ENCODE peak calls at places on chromosome X, in nine cellular contexts. J, R, X, Y, K, V, T, L and E are unnamed samples. For H3K9me3 and H3K4me1, the result is how much of the 10 kb centered on the place peaks cover.

GRCh38 chrX:23422912-23423311 is 88.3 kb downstream of the PTCHD1 start:
- DNase-seq in J (no peak), R (no peak), X (no peak), Y (no peak), K (no peak), V (no peak), T (no peak), L (no peak), E (no peak)

GRCh38 chrX:15751160-15751819 is 13.2 kb downstream of the CA5B start:
- DNase-seq in J (no peak), R (peak), X (no peak), Y (peak), K (no peak), V (no peak), T (no peak), L (no peak), E (no peak)

GRCh38 chrX:18574591-18574990 is 97.3 kb downstream of the RS1 start:
- DNase-seq in J (no peak), R (no peak), X (no peak), Y (peak), K (no peak), V (no peak), T (no peak), L (no peak), E (no peak)

GRCh38 chrX:111100191-111100590 is 4.2 kb downstream of the PAK3 start:
- DNase-seq in J (no peak), R (peak), X (no peak), Y (peak), K (no peak), V (no peak), T (no peak), L (no peak), E (no peak)

GRCh38 chrX:10104958-10105658 is 51.7 kb upstream of the CLCN4 start:
- DNase-seq in J (no peak), R (no peak), X (no peak), Y (no peak), K (no peak), V (no peak), T (no peak), L (no peak), E (no peak)

GRCh38 chrX:103464071-103464773 is 55.1 kb downstream of the RAB40A start:
- DNase-seq in J (no peak), R (peak), X (no peak), Y (peak), K (no peak), V (no peak), T (no peak), L (peak), E (no peak)

GRCh38 chrX:49058794-49059193 is at the start of gene CCDC120:
- DNase-seq in J (peak), R (no peak), X (peak), Y (no peak), K (no peak), V (no peak), T (no peak), L (no peak), E (peak)

GRCh38 chrX:2488621-2489285 is 12.0 kb downstream of the DHRSX start:
- DNase-seq in J (no peak), R (no peak), X (no peak), Y (no peak), K (no peak), V (no peak), T (no peak), L (no peak), E (no peak)

GRCh38 chrX:53321216-53321942 is 40.0 kb upstream of the IQSEC2 start:
- DNase-seq in J (no peak), R (no peak), X (no peak), Y (no peak), K (no peak), V (no peak), T (no peak), L (no peak), E (no peak)

GRCh38 chrX:48897157-48897620 is 379 bp downstream of the TIMM17B start:
- DNase-seq in J (peak), R (peak), X (peak), Y (peak), K (no peak), V (no peak), T (no peak), L (peak), E (peak)

GRCh38 chrX:102746134-102746584 is 25.6 kb downstream of the GPRASP3 start:
- DNase-seq in J (no peak), R (no peak), X (peak), Y (no peak), K (no peak), V (no peak), T (no peak), L (peak), E (no peak)

GRCh38 chrX:124984140-124984813 is 335.4 kb upstream of the TEX13C start:
- DNase-seq in J (no peak), R (no peak), X (no peak), Y (no peak), K (no peak), V (no peak), T (no peak), L (no peak), E (no peak)

GRCh38 chrX:120746153-120746552 is 116.3 kb upstream of the C1GALT1C1 start:
- DNase-seq in J (no peak), R (no peak), X (no peak), Y (no peak), K (no peak), V (no peak), T (no peak), L (no peak), E (no peak)

GRCh38 chrX:101219840-101220191 is 230 bp downstream of the DRP2 start:
- DNase-seq in J (no peak), R (no peak), X (no peak), Y (peak), K (no peak), V (no peak), T (no peak), L (no peak), E (no peak)

GRCh38 chrX:135531813-135532212 is 11.4 kb downstream of the INTS6L start:
- DNase-seq in J (no peak), R (no peak), X (no peak), Y (no peak), K (no peak), V (no peak), T (no peak), L (no peak), E (no peak)

GRCh38 chrX:41512394-41512793 is 65.3 kb downstream of the NYX start:
- DNase-seq in J (no peak), R (no peak), X (no peak), Y (no peak), K (no peak), V (no peak), T (no peak), L (no peak), E (no peak)

GRCh38 chrX:53247928-53248327 is 22.9 kb upstream of the KDM5C start:
- DNase-seq in J (no peak), R (no peak), X (no peak), Y (no peak), K (no peak), V (no peak), T (no peak), L (no peak), E (no peak)

GRCh38 chrX:110401142-110401541 is 42.5 kb downstream of the RTL9 start:
- DNase-seq in J (no peak), R (no peak), X (no peak), Y (no peak), K (no peak), V (no peak), T (no peak), L (no peak), E (no peak)

GRCh38 chrX:111837226-111837625 is 38.8 kb upstream of the TRPC5OS start:
- DNase-seq in J (no peak), R (no peak), X (no peak), Y (no peak), K (no peak), V (no peak), T (no peak), L (no peak), E (no peak)

GRCh38 chrX:103099706-103100105 is 6.8 kb upstream of the NXF3 start:
- DNase-seq in J (no peak), R (no peak), X (no peak), Y (no peak), K (no peak), V (no peak), T (no peak), L (no peak), E (no peak)

GRCh38 chrX:41084360-41085104 is 713 bp upstream of the USP9X start:
- DNase-seq in J (peak), R (peak), X (peak), Y (peak), K (peak), V (peak), T (peak), L (peak), E (peak)

GRCh38 chrX:72107320-72107719 is 24.4 kb downstream of the RTL5 start:
- DNase-seq in J (no peak), R (peak), X (no peak), Y (peak), K (no peak), V (no peak), T (peak), L (no peak), E (peak)

GRCh38 chrX:2696698-2697215 is 5.7 kb downstream of the CD99 start:
- DNase-seq in J (no peak), R (peak), X (no peak), Y (peak), K (no peak), V (no peak), T (no peak), L (no peak), E (no peak)

GRCh38 chrX:64975491-64975890 is 759 bp downstream of the ZC4H2 start:
- DNase-seq in J (no peak), R (peak), X (peak), Y (no peak), K (no peak), V (no peak), T (no peak), L (peak), E (peak)

GRCh38 chrX:151393514-151393913 is 3.5 kb upstream of the VMA21 start:
- DNase-seq in J (no peak), R (peak), X (no peak), Y (no peak), K (no peak), V (no peak), T (no peak), L (no peak), E (no peak)

GRCh38 chrX:119477812-119478232 is 9.6 kb downstream of the SLC25A5 start:
- DNase-seq in J (no peak), R (no peak), X (peak), Y (peak), K (no peak), V (no peak), T (no peak), L (no peak), E (peak)

GRCh38 chrX:3191821-3192220 is 150.6 kb downstream of the ARSF start:
- DNase-seq in J (no peak), R (no peak), X (no peak), Y (peak), K (no peak), V (no peak), T (no peak), L (no peak), E (no peak)

GRCh38 chrX:47831788-47832187 is 4.9 kb upstream of the ZNF81 start:
- DNase-seq in J (peak), R (peak), X (peak), Y (peak), K (no peak), V (no peak), T (no peak), L (peak), E (peak)

GRCh38 chrX:85052636-85053343 is 49.1 kb downstream of the APOOL start:
- DNase-seq in J (no peak), R (no peak), X (no peak), Y (peak), K (no peak), V (no peak), T (no peak), L (no peak), E (no peak)

GRCh38 chrX:53280703-53281320 is 572 bp downstream of the IQSEC2 start:
- DNase-seq in J (no peak), R (no peak), X (no peak), Y (peak), K (no peak), V (no peak), T (no peak), L (no peak), E (no peak)

GRCh38 chrX:118630843-118631242 is 96.6 kb upstream of the IL13RA1 start:
- DNase-seq in J (no peak), R (no peak), X (no peak), Y (no peak), K (no peak), V (no peak), T (no peak), L (no peak), E (no peak)

GRCh38 chrX:6170424-6170823 is 58.2 kb downstream of the NLGN4X start:
- DNase-seq in J (no peak), R (no peak), X (no peak), Y (no peak), K (no peak), V (no peak), T (no peak), L (no peak), E (no peak)

GRCh38 chrX:67693928-67694327 is 150.1 kb downstream of the AR start:
- DNase-seq in J (no peak), R (no peak), X (no peak), Y (no peak), K (no peak), V (no peak), T (no peak), L (no peak), E (no peak)

GRCh38 chrX:140712413-140713173 is 3.0 kb downstream of the LINC00632 start:
- DNase-seq in J (peak), R (peak), X (peak), Y (peak), K (peak), V (no peak), T (no peak), L (peak), E (peak)

GRCh38 chrX:153063315-153063714 is 7.0 kb downstream of the PNMA3 start:
- DNase-seq in J (no peak), R (no peak), X (no peak), Y (peak), K (no peak), V (no peak), T (no peak), L (no peak), E (peak)

GRCh38 chrX:70694339-70695122 is 214.0 kb downstream of the TEX11 start:
- DNase-seq in J (no peak), R (no peak), X (no peak), Y (no peak), K (no peak), V (no peak), T (no peak), L (no peak), E (no peak)
- H3K9me3 ChIP-seq in J (under half), R (under half), X (under half), Y (under half), K (under half), V (under half), T (under half), L (under half), E (under half)

DNA sequence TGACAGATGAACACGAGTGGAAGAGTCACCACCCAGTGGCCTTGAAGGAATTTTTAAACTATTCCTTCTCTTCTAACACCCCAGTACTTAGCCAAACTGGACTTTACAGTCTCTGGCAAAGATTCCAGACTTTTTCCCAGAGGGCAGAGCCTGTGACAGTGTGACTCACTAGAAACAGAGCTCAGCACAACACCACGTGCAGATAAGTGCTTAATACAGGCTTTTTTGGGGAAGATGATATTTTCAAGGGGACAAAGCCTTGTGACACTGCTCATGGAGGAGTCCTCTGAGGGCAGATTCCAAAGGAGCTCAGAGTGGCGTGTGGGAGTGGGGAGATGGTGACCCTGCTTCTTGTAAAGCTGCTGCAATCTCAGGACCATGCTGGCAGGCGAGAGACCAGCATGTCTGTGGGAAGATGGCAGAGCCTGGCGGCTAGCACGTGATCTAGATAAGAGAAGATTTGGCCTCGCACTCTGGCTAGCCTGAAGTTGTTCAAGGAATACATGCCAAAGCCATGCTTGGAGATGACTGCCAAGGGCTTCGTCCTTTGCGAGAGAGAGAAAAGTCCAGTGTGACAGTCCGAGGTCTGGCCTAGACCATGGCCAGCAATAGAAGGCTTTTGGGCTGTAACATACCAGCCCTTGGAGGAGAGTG is 2.4 kb downstream of the RAB33A start:
- DNase-seq in J (no peak), R (no peak), X (no peak), Y (peak), K (peak), V (no peak), T (no peak), L (no peak), E (no peak)
- H3K4me1 ChIP-seq in J (under half), R (under half), X (under half), Y (under half), K (under half), V (under half), T (under half), L (under half), E (under half)

GRCh38 chrX:20382518-20383291 is 116.0 kb upstream of the RPS6KA3 start:
- DNase-seq in J (no peak), R (no peak), X (no peak), Y (no peak), K (no peak), V (no peak), T (no peak), L (no peak), E (peak)
- H3K4me3 ChIP-seq in J (no peak), R (no peak), X (no peak), Y (no peak), K (no peak), V (no peak), T (no peak), L (no peak), E (no peak)

DNA sequence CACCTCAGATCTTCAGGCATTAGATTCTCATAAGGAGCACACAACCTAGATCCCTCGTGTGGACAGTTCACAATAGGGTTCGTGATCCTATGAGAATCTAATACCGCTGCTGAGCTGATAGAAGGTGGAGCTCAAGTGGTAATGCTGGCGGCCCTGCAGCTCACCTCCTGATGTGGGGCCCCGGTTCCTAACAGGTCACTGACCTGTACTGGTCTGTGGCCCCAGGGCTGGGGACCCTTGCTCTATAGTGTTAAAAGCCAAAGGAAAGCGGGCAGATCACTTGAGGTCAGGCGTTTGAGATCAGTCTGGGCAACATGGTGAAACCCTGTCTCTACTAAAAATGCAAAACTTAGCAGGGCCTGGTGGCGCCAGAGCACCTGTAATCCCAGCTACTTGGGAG is 1047.0 kb upstream of the FTHL17 start:
- DNase-seq in J (no peak), R (no peak), X (no peak), Y (no peak), K (no peak), V (no peak), T (no peak), L (no peak), E (no peak)
- H3K9me3 ChIP-seq in J (under half), R (under half), X (under half), Y (under half), K (under half), V (under half), T (under half), L (under half), E (under half)

GRCh38 chrX:88883205-88883604 is 136.2 kb downstream of the CPXCR1 start:
- DNase-seq in J (no peak), R (no peak), X (no peak), Y (no peak), K (no peak), V (no peak), T (no peak), L (no peak), E (no peak)
- H3K4me1 ChIP-seq in J (under half), R (under half), X (under half), Y (under half), K (under half), V (under half), T (under half), L (under half), E (under half)

GRCh38 chrX:77527233-77528001 is 80.2 kb downstream of the FGF16 start:
- DNase-seq in J (no peak), R (no peak), X (no peak), Y (no peak), K (no peak), V (no peak), T (no peak), L (no peak), E (no peak)
- H3K4me3 ChIP-seq in J (no peak), R (no peak), X (no peak), Y (no peak), K (no peak), V (no peak), T (no peak), L (no peak), E (no peak)

GRCh38 chrX:99572711-99573110 is 837.4 kb downstream of the PCDH19 start:
- DNase-seq in J (no peak), R (no peak), X (no peak), Y (no peak), K (no peak), V (no peak), T (no peak), L (no peak), E (no peak)
- H3K9me3 ChIP-seq in J (under half), R (under half), X (under half), Y (under half), K (under half), V (under half), T (under half), L (under half), E (under half)

DNA sequence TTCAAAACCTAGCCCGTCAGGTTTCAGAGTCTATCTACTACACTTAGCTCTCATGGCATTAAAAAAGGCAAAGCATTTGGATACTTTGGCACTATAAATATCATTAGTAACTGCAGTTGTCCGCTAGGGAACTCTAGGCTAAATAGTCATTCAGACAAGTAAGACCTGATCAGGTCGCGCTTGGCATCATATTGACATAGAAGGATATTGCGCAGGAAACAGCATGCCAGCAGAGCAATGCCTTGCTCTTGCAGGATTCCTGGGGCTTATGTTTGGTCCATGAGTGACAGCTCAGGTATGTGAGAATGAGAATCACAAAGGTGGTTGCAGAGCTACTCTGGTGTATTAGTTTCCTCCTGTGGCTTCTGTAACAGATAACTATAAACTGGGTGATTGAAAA is 62.7 kb downstream of the KDM6A start:
- DNase-seq in J (no peak), R (no peak), X (no peak), Y (no peak), K (no peak), V (no peak), T (no peak), L (no peak), E (no peak)
- H3K4me1 ChIP-seq in J (under half), R (under half), X (under half), Y (under half), K (under half), V (under half), T (half or more), L (under half), E (under half)